ENCODE peak calls at places on chromosomes 3 and 15, in seven cellular contexts. K is smooth muscle cell of the brain vasculature; Q is uterus; M is neural crest cell; H is adipocyte; V is activated CD8-positive, alpha-beta memory T cell treated with anti-CD3 and anti-CD28 coated beads, Interleukin-2, amount 50 U/mL, for 48 hours; R is LoVo. U is an unnamed sample.

GRCh38 chr3:14143826-14144225 is 19.0 kb downstream of the TMEM43 start:
- DNase-seq in K (no peak), Q (peak), M (no peak), H (peak), V (no peak), R (peak), U (no peak)

GRCh38 chr15:47773163-47773562 is 55.9 kb downstream of the SEMA6D start:
- DNase-seq in K (no peak), Q (no peak), M (no peak), H (no peak), V (no peak), R (no peak), U (no peak)

GRCh38 chr15:73844356-73844755 is 29.0 kb upstream of the TBC1D21 start:
- DNase-seq in K (no peak), Q (no peak), M (no peak), H (no peak), V (no peak), R (no peak), U (no peak)

GRCh38 chr3:49416867-49417266 is 4.6 kb downstream of the TCTA start:
- DNase-seq in K (no peak), Q (no peak), M (no peak), H (no peak), V (no peak), R (no peak), U (no peak)

GRCh38 chr3:37964716-37965115 is 25.9 kb upstream of the VILL start:
- DNase-seq in K (no peak), Q (no peak), M (no peak), H (no peak), V (peak), R (peak), U (no peak)

GRCh38 chr15:40873625-40874561 is at the start of gene RHOV:
- DNase-seq in K (no peak), Q (no peak), M (peak), H (peak), V (peak), R (peak), U (no peak)

GRCh38 chr15:98727115-98728040 is 79.0 kb downstream of the IGF1R start:
- DNase-seq in K (peak), Q (peak), M (peak), H (peak), V (no peak), R (peak), U (peak)

GRCh38 chr3:14391033-14391432 is 11.4 kb upstream of the SLC6A6 start:
- DNase-seq in K (no peak), Q (peak), M (no peak), H (peak), V (no peak), R (no peak), U (no peak)

GRCh38 chr3:17935217-17935616 is 192.8 kb upstream of the TBC1D5 start:
- DNase-seq in K (no peak), Q (no peak), M (no peak), H (no peak), V (no peak), R (no peak), U (no peak)

GRCh38 chr15:31397851-31398661 is 71.4 kb downstream of the KLF13 start:
- DNase-seq in K (no peak), Q (no peak), M (no peak), H (no peak), V (no peak), R (peak), U (no peak)

GRCh38 chr3:186517218-186517617 is 27.0 kb downstream of the CRYGS start:
- DNase-seq in K (no peak), Q (no peak), M (no peak), H (no peak), V (no peak), R (no peak), U (no peak)

GRCh38 chr15:67048281-67049279 is 16.8 kb upstream of the SMAD3 start:
- DNase-seq in K (no peak), Q (peak), M (no peak), H (peak), V (no peak), R (peak), U (no peak)

GRCh38 chr15:63655683-63656372 is 58.6 kb downstream of the FBXL22 start:
- DNase-seq in K (no peak), Q (no peak), M (no peak), H (no peak), V (no peak), R (no peak), U (no peak)

U was measured in osteocyte.